ENCODE peak calls at places on chromosomes 13 and 19, in eight cellular contexts. One of them, this sample, is unnamed.

GRCh38 chr19:5113633-5114586 is 145.0 kb downstream of the KDM4B start:
- DNase-seq in AG04449: no peak
- DNase-seq in thoracic aorta: no peak
- DNase-seq in IMR-90: no peak
- DNase-seq in ovary: no peak
- DNase-seq in endothelial cell: no peak
- DNase-seq in uterus: no peak
- DNase-seq in Caco-2: no peak
- DNase-seq in this sample: no peak

GRCh38 chr19:5480427-5480836 is 25.2 kb downstream of the ZNRF4 start:
- DNase-seq in AG04449: no peak
- DNase-seq in thoracic aorta: no peak
- DNase-seq in IMR-90: no peak
- DNase-seq in ovary: no peak
- DNase-seq in endothelial cell: peak
- DNase-seq in uterus: no peak
- DNase-seq in Caco-2: peak
- DNase-seq in this sample: peak

GRCh38 chr19:13985771-13986347 is 20.3 kb downstream of the RFX1 start:
- DNase-seq in AG04449: no peak
- DNase-seq in thoracic aorta: no peak
- DNase-seq in IMR-90: no peak
- DNase-seq in ovary: no peak
- DNase-seq in endothelial cell: no peak
- DNase-seq in uterus: no peak
- DNase-seq in Caco-2: no peak
- DNase-seq in this sample: no peak

GRCh38 chr19:3025516-3025890 is 3.6 kb downstream of the TLE2 start:
- DNase-seq in AG04449: no peak
- DNase-seq in thoracic aorta: no peak
- DNase-seq in IMR-90: no peak
- DNase-seq in ovary: no peak
- DNase-seq in endothelial cell: no peak
- DNase-seq in uterus: no peak
- DNase-seq in Caco-2: no peak
- DNase-seq in this sample: no peak

GRCh38 chr19:58477130-58477529 is 978 bp downstream of the ZNF446 start:
- DNase-seq in AG04449: no peak
- DNase-seq in thoracic aorta: no peak
- DNase-seq in IMR-90: no peak
- DNase-seq in ovary: no peak
- DNase-seq in endothelial cell: no peak
- DNase-seq in uterus: no peak
- DNase-seq in Caco-2: no peak
- DNase-seq in this sample: no peak

GRCh38 chr13:25169951-25170553 is 2.0 kb downstream of the AMER2 start:
- DNase-seq in AG04449: no peak
- DNase-seq in thoracic aorta: no peak
- DNase-seq in IMR-90: no peak
- DNase-seq in ovary: no peak
- DNase-seq in endothelial cell: no peak
- DNase-seq in uterus: no peak
- DNase-seq in Caco-2: no peak
- DNase-seq in this sample: no peak

GRCh38 chr19:23415561-23416191 is 20.4 kb upstream of the ZNF91 start:
- DNase-seq in AG04449: no peak
- DNase-seq in thoracic aorta: no peak
- DNase-seq in IMR-90: no peak
- DNase-seq in ovary: no peak
- DNase-seq in endothelial cell: peak
- DNase-seq in uterus: no peak
- DNase-seq in Caco-2: no peak
- DNase-seq in this sample: no peak

GRCh38 chr19:45663800-45664199 is 4.2 kb upstream of the GIPR start:
- DNase-seq in AG04449: no peak
- DNase-seq in thoracic aorta: no peak
- DNase-seq in IMR-90: no peak
- DNase-seq in ovary: no peak
- DNase-seq in endothelial cell: no peak
- DNase-seq in uterus: no peak
- DNase-seq in Caco-2: no peak
- DNase-seq in this sample: no peak

GRCh38 chr13:22198001-22198400 is 527.1 kb downstream of the FGF9 start:
- DNase-seq in AG04449: no peak
- DNase-seq in thoracic aorta: no peak
- DNase-seq in IMR-90: no peak
- DNase-seq in ovary: no peak
- DNase-seq in endothelial cell: no peak
- DNase-seq in uterus: no peak
- DNase-seq in Caco-2: no peak
- DNase-seq in this sample: no peak

GRCh38 chr13:110097013-110097412 is 209.9 kb downstream of the COL4A1 start:
- DNase-seq in AG04449: no peak
- DNase-seq in thoracic aorta: no peak
- DNase-seq in IMR-90: peak
- DNase-seq in ovary: no peak
- DNase-seq in endothelial cell: no peak
- DNase-seq in uterus: no peak
- DNase-seq in Caco-2: no peak
- DNase-seq in this sample: no peak

GRCh38 chr13:20667857-20668256 is 35.6 kb upstream of the IL17D start:
- DNase-seq in AG04449: no peak
- DNase-seq in thoracic aorta: no peak
- DNase-seq in IMR-90: peak
- DNase-seq in ovary: no peak
- DNase-seq in endothelial cell: no peak
- DNase-seq in uterus: no peak
- DNase-seq in Caco-2: no peak
- DNase-seq in this sample: no peak

DNA sequence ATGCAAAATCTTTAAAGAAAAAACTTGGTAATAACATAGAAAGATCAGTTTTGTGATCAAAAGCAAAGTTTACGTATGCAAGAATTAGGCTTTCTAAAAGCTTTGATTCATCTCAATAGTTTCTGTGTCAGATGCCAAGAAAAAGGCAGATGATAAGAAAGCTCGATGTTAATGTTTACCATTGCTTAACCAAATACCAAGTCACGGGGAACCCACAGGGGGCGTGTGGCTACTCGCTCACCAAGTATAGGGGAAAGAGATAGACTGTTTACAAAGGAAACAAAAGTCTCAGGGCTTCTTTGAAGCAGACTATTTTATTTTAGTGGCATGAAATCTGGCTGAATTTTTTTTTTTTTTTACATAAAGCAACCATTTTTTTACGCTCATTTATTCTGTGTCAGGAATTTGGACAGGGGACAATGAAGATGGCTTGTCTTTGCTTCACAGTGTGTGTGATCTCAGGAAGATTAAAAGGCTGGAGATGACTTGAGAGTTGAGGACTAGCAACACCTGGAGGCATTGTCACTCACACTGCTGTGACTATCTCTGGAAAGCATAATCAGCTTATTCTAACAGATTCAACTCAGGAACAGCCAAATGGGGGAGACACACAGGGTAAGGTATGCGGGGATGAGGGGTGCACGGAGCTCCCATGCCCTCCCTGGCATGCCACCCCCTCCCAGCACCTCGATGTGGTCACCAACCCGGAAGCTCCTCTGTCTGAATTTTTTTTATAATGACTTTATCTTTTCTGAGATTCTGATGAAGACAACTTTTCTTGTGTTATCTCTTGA is 24.9 kb downstream of the RCBTB1 start:
- DNase-seq in AG04449: no peak
- DNase-seq in thoracic aorta: no peak
- DNase-seq in IMR-90: peak
- DNase-seq in ovary: no peak
- DNase-seq in endothelial cell: no peak
- DNase-seq in uterus: no peak
- DNase-seq in Caco-2: peak
- DNase-seq in this sample: peak
- TF ChIP-seq CTCF in AG04449: no peak
- TF ChIP-seq CTCF in thoracic aorta: peak
- TF ChIP-seq CTCF in IMR-90: peak
- TF ChIP-seq CTCF in ovary: no peak
- TF ChIP-seq CTCF in endothelial cell: no peak
- TF ChIP-seq CTCF in uterus: peak
- TF ChIP-seq CTCF in Caco-2: peak
- TF ChIP-seq CTCF in this sample: no peak

DNA sequence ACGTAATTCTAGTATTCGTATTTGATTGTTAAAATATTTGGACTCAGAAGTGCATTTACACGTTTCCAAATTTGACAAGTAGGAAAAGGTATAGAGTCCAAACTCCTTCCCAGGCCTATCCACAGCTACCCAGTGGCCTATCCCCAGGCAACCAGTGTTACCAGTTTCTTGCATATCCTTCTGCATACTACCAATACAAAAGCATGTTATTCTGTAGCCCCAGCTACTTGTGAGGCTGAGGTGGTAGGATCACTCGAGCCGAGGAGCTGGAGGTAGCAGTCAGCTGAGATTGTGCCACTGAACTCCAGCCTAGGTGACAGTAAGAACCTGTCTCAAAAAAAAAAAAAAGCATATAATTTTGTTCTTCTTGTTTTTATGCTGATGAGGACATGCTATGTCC is 67.1 kb downstream of the LRCH1 start:
- DNase-seq in AG04449: no peak
- DNase-seq in thoracic aorta: no peak
- DNase-seq in IMR-90: no peak
- DNase-seq in ovary: no peak
- DNase-seq in endothelial cell: no peak
- DNase-seq in uterus: no peak
- DNase-seq in Caco-2: no peak
- DNase-seq in this sample: no peak
- TF ChIP-seq CTCF in AG04449: no peak
- TF ChIP-seq CTCF in thoracic aorta: no peak
- TF ChIP-seq CTCF in IMR-90: no peak
- TF ChIP-seq CTCF in ovary: no peak
- TF ChIP-seq CTCF in endothelial cell: no peak
- TF ChIP-seq CTCF in uterus: no peak
- TF ChIP-seq CTCF in Caco-2: no peak
- TF ChIP-seq CTCF in this sample: no peak

GRCh38 chr13:94115054-94115453 is 364.4 kb downstream of the DCT start:
- DNase-seq in AG04449: no peak
- DNase-seq in thoracic aorta: no peak
- DNase-seq in IMR-90: no peak
- DNase-seq in ovary: no peak
- DNase-seq in endothelial cell: no peak
- DNase-seq in uterus: no peak
- DNase-seq in Caco-2: no peak
- DNase-seq in this sample: no peak

GRCh38 chr13:94110011-94110410 is 369.5 kb downstream of the DCT start:
- DNase-seq in AG04449: no peak
- DNase-seq in thoracic aorta: no peak
- DNase-seq in IMR-90: peak
- DNase-seq in ovary: no peak
- DNase-seq in endothelial cell: no peak
- DNase-seq in uterus: no peak
- DNase-seq in Caco-2: no peak
- DNase-seq in this sample: no peak

GRCh38 chr13:94112227-94112626 is 367.3 kb downstream of the DCT start:
- DNase-seq in AG04449: peak
- DNase-seq in thoracic aorta: no peak
- DNase-seq in IMR-90: peak
- DNase-seq in ovary: no peak
- DNase-seq in endothelial cell: no peak
- DNase-seq in uterus: no peak
- DNase-seq in Caco-2: no peak
- DNase-seq in this sample: no peak

GRCh38 chr13:94114166-94114565 is 365.3 kb downstream of the DCT start:
- DNase-seq in AG04449: no peak
- DNase-seq in thoracic aorta: no peak
- DNase-seq in IMR-90: no peak
- DNase-seq in ovary: no peak
- DNase-seq in endothelial cell: no peak
- DNase-seq in uterus: no peak
- DNase-seq in Caco-2: no peak
- DNase-seq in this sample: no peak

DNA sequence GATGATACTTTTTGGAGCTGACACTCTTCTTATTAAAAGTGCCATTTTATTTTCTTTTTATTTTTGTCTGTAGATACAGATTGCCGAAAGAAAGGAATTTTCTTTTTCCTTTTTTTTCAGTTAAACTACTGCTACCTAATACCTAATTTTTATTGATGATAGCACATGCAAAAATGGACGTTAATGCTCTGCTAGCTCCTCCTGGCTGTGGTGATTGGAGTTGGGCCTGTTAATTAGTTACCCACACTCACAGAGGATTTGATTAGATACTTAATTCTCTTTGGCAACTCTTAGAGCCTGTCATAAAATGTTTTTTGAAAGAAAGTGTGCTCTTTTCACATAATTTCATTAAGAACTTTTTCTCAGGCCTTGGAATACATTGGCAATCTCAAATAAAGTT is 366.8 kb downstream of the DCT start:
- DNase-seq in AG04449: no peak
- DNase-seq in thoracic aorta: no peak
- DNase-seq in IMR-90: no peak
- DNase-seq in ovary: no peak
- DNase-seq in endothelial cell: no peak
- DNase-seq in uterus: no peak
- DNase-seq in Caco-2: no peak
- DNase-seq in this sample: no peak
- TF ChIP-seq CTCF in AG04449: no peak
- TF ChIP-seq CTCF in thoracic aorta: no peak
- TF ChIP-seq CTCF in IMR-90: no peak
- TF ChIP-seq CTCF in ovary: no peak
- TF ChIP-seq CTCF in endothelial cell: no peak
- TF ChIP-seq CTCF in uterus: no peak
- TF ChIP-seq CTCF in Caco-2: no peak
- TF ChIP-seq CTCF in this sample: no peak

DNA sequence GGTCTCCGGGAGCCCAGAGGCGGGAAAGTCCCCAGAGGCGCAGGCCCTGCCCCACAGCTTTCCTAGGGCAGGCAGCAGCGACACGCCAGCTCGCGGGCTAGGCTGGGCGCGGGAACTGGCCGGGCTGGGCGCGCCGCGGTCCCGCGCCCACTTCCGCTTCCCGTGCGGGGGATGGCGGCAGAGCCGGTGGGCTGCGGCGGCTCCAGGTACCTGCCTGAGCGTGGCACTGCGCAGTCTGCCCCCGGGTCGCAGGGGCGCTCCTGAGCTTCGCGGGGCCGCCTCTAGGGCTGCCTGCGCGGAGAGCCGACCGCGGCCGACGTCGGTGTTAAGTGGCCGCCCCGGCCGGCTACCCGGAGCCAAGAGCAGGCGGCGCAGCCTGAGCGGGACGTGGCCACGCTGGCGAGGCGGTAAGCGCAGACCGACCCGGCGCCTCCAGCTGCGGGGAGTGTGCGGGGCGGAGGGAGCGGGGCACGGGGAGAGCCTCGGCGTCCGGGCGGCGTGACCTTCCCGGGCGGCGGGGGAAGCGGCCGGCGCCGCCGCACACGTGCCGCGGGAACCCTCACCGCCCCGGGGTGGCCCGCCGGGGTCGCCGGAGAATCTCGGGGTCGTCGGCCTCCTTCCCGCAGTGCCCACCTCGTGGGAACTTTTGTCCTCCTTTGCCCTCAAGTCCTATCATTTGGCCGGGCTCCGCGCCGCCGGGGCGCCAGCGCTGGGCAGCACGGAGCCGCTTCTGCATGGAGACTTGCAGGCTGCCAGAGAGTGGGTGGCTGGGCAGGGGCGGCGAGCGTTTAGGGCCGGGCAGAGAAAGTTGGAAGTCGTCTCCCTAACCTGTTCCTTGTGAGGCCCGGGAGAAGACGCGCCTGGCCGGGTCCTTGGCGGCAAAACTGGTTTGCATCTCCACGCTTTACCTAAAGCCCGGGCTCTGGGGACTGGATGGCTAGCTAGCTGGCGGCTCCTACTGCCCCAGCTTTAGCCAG is 31.4 kb upstream of the MPHOSPH8 start:
- DNase-seq in AG04449: no peak
- DNase-seq in thoracic aorta: no peak
- DNase-seq in IMR-90: peak
- DNase-seq in ovary: no peak
- DNase-seq in endothelial cell: peak
- DNase-seq in uterus: no peak
- DNase-seq in Caco-2: peak
- DNase-seq in this sample: peak
- TF ChIP-seq CTCF in AG04449: peak
- TF ChIP-seq CTCF in thoracic aorta: peak
- TF ChIP-seq CTCF in IMR-90: peak
- TF ChIP-seq CTCF in ovary: no peak
- TF ChIP-seq CTCF in endothelial cell: no peak
- TF ChIP-seq CTCF in uterus: no peak
- TF ChIP-seq CTCF in Caco-2: no peak
- TF ChIP-seq CTCF in this sample: no peak

This sample was measured in Calu3.